ENCODE peak calls at places on chromosome 19, in six cellular contexts. U is endothelial cell of umbilical vein, P is H1, X is K562, E is SK-N-SH, I is HepG2. O is an unnamed sample.

GRCh38 chr19:35828694-35829301 is 16.2 kb upstream of the PRODH2 start:
- DNase-seq in U (peak; percentile 45), P (peak; percentile 88), X (peak; percentile 73), E (no peak), I (peak; percentile 66), O (peak; percentile 14)

GRCh38 chr19:571127-571974 is 1.0 kb upstream of the BSG start:
- DNase-seq in U (peak; percentile 60), P (peak; percentile 77), X (peak; percentile 55), E (no peak), I (peak; percentile 61), O (no peak)

GRCh38 chr19:29328586-29328985 is 115.6 kb upstream of the UQCRFS1 start:
- DNase-seq in U (no peak), P (no peak), X (no peak), E (no peak), I (no peak), O (no peak)

GRCh38 chr19:848457-848921 is 3.6 kb upstream of the ELANE start:
- DNase-seq in U (no peak), P (no peak), X (no peak), E (no peak), I (no peak), O (no peak)

GRCh38 chr19:5823579-5824281 is 15.8 kb downstream of the FUT6 start:
- DNase-seq in U (no peak), P (peak; percentile 78), X (peak; percentile 46), E (peak; percentile 69), I (no peak), O (no peak)

GRCh38 chr19:2342656-2343288 is 14.3 kb downstream of the SPPL2B start:
- DNase-seq in U (no peak), P (no peak), X (no peak), E (no peak), I (no peak), O (no peak)

GRCh38 chr19:5677597-5677996 is 2.7 kb downstream of the MICOS13 start:
- DNase-seq in U (no peak), P (no peak), X (no peak), E (no peak), I (no peak), O (no peak)

GRCh38 chr19:17090501-17091074 is 15.0 kb downstream of the MYO9B start:
- DNase-seq in U (no peak), P (no peak), X (no peak), E (no peak), I (no peak), O (no peak)

GRCh38 chr19:17075860-17076538 is 422 bp downstream of the MYO9B start:
- DNase-seq in U (peak; percentile 51), P (peak; percentile 73), X (peak; percentile 68), E (no peak), I (no peak), O (no peak)

GRCh38 chr19:46714523-46715106 is 2.3 kb downstream of the PRKD2 start:
- DNase-seq in U (peak; percentile 44), P (peak; percentile 56), X (no peak), E (no peak), I (no peak), O (no peak)

GRCh38 chr19:41409288-41409687 is 11.7 kb downstream of the BCKDHA start:
- DNase-seq in U (peak; percentile 15), P (no peak), X (no peak), E (no peak), I (peak; percentile 92), O (no peak)

GRCh38 chr19:4016903-4017638 is 9.5 kb downstream of the PIAS4 start:
- DNase-seq in U (no peak), P (no peak), X (no peak), E (no peak), I (no peak), O (no peak)

GRCh38 chr19:2475018-2475701 is 767 bp upstream of the GADD45B start:
- DNase-seq in U (peak; percentile 66), P (peak; percentile 76), X (peak; percentile 63), E (peak; percentile 54), I (no peak), O (no peak)

GRCh38 chr19:44592451-44592890 is 20.9 kb upstream of the IGSF23 start:
- DNase-seq in U (no peak), P (no peak), X (no peak), E (no peak), I (no peak), O (no peak)

GRCh38 chr19:38516802-38517201 is 83.3 kb downstream of the RYR1 start:
- DNase-seq in U (no peak), P (no peak), X (no peak), E (no peak), I (no peak), O (no peak)

GRCh38 chr19:42352893-42353259 is 27.4 kb downstream of the MEGF8 start:
- DNase-seq in U (no peak), P (no peak), X (no peak), E (no peak), I (no peak), O (no peak)

GRCh38 chr19:342801-343421 is 1.7 kb downstream of the MIER2 start:
- DNase-seq in U (peak; percentile 98), P (no peak), X (no peak), E (no peak), I (no peak), O (no peak)

DNA sequence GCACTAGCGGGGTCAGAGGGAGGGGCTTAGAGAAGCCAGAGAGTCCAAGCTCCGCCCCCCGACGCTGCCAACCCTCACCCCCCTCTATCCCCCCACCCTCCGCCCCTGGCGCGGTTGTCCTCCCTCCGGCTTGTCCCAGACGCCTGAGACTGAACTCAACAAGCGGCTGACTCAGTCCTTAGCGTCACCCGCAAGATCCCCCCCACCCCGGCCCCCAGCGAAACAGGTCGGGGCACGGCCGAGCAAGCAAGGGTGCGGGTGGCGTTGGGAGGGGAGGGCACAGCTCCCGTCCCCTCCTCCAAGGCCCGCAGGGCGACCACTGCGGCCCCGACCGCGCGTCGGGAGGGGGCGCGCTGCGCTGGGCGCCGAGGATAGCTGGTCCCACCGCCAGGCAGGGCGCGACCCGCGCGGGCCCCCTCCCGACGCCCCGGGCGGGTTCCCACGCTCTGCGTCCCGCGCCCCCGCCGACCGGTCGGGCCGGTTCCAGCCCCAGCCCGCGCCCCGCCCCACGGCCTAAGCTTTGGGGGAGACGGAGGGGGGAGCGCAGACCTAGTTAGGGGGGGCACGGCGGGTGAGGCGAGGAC is 5.3 kb downstream of the NOTCH3 start:
- DNase-seq in U (no peak), P (peak; percentile 78), X (peak; percentile 60), E (peak; percentile 94), I (no peak), O (no peak)
- TF ChIP-seq POLR2AphosphoS5 in U (no peak), P (no peak), X (no peak), E (no peak), I (no peak), O (no peak)

GRCh38 chr19:13025819-13026477 is 30.7 kb downstream of the NFIX start:
- DNase-seq in U (peak; percentile 27), P (no peak), X (no peak), E (no peak), I (no peak), O (no peak)

GRCh38 chr19:13028027-13028426 is 32.8 kb downstream of the NFIX start:
- DNase-seq in U (no peak), P (no peak), X (no peak), E (no peak), I (no peak), O (no peak)

GRCh38 chr19:13026478-13026999 is 31.3 kb downstream of the NFIX start:
- DNase-seq in U (peak; percentile 64), P (no peak), X (no peak), E (no peak), I (peak; percentile 96), O (no peak)

GRCh38 chr19:13027557-13027956 is 32.3 kb downstream of the NFIX start:
- DNase-seq in U (peak; percentile 8), P (no peak), X (no peak), E (no peak), I (no peak), O (no peak)

DNA sequence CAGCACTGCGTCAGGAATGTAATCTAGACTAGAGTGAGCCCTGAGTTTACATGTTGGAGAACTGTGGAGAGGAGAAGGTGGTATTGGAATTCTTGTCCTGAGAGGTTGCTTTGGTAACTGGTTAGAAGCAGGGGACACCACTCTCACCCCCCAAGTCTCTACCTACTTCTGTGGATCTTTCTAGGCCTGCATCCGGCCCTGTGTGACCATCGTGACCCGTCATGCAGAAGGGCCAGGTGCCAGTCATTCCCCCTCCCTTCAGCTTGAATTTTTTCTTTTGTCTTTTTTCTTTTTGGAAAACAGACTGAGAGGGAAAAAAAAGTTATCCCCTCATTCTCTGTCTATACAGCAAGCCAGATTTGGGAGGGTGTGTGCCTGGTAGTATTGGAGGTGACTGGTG is 31.8 kb downstream of the NFIX start:
- DNase-seq in U (no peak), P (no peak), X (no peak), E (no peak), I (no peak), O (no peak)
- H3K27ac ChIP-seq in U (peak overlapping the region; percentile 38), P (no peak overlapping the region), X (no peak overlapping the region), E (peak overlapping the region; percentile 35), I (peak overlapping the region; percentile 77), O (peak overlapping the region; percentile 85)

DNA sequence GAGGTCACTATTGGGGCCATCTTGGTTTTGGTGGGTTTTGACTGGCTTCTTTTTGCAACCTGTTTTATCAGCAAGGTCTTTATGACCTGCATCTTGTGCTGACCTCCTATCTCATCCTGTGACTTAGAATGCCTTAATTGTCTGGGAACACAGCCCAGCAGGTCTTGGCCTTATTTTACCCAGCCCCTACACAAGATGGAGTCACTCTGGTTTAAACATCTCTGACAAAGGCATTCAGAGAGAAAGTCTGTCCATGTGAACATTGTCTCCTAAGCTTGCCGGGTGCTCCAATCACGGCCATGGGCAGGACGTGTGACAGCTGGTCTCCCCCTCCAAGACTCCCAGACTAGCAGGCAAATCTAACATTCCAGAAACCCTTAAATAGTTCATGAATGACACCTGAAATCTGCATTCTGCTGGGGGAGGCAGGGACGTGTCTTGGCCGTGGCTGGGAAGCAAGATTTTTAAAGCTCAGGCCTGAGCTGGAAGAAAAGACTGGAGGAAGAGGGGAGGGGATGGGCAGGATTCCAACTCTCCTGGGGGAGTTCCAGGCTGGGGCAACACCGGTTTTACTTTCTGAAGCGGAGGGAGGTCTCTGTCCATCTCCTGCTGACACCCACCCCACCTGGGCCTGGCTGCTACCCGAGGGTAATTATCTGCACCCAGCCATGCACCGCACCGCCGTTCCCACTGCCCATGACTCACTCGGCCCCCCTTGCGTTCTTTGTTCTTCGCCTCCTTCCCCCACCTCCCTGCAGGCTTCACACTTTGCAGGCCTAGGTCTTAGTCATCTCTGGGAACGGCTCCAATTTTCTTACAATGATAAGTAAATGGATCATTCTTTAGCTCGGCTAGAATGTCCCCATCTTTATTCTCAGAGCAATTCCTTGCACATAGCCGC is 11.5 kb upstream of the OR1M1 start:
- DNase-seq in U (peak; percentile 94), P (peak; percentile 57), X (peak; percentile 84), E (peak; percentile 30), I (peak; percentile 65), O (peak; percentile 30)
- H3K9ac ChIP-seq in U (peak overlapping the region; percentile 31), P (no peak overlapping the region), X (no peak overlapping the region), E (no peak overlapping the region), I (no peak overlapping the region), O (no peak overlapping the region)

GRCh38 chr19:50007947-50008346 is 17.2 kb downstream of the VRK3 start:
- DNase-seq in U (no peak), P (no peak), X (no peak), E (no peak), I (no peak), O (no peak)

GRCh38 chr19:50007170-50007569 is 18.0 kb downstream of the VRK3 start:
- DNase-seq in U (no peak), P (no peak), X (no peak), E (no peak), I (no peak), O (no peak)

GRCh38 chr19:50005428-50005827 is 19.7 kb downstream of the VRK3 start:
- DNase-seq in U (no peak), P (no peak), X (no peak), E (no peak), I (no peak), O (no peak)

GRCh38 chr19:50003810-50004419 is 21.3 kb downstream of the VRK3 start:
- DNase-seq in U (peak; percentile 66), P (no peak), X (peak; percentile 50), E (no peak), I (no peak), O (no peak)

GRCh38 chr19:50008532-50008931 is 16.6 kb downstream of the VRK3 start:
- DNase-seq in U (no peak), P (peak; percentile 82), X (no peak), E (no peak), I (no peak), O (no peak)
- TF ChIP-seq POLR2AphosphoS5 in U (no peak), P (no peak), X (no peak), E (no peak), I (no peak), O (no peak)

O was measured in SK-N-MC.